ENCODE peak calls at places on chromosome 5, in eight cellular contexts. P is HCT116; S is GM23338; D is thyroid gland; H is hepatic stellate cell; E is DMS153; L is activated CD4-positive, alpha-beta T cell treated with anti-CD3 and anti-CD28 coated beads, Interleukin-2, amount 10 ng/mL, durations not matched to agents 7 days and 5 days; W is pancreas. F is an unnamed sample.

GRCh38 chr5:35954175-35954574 is 15.8 kb upstream of the CAPSL start:
- DNase-seq in L (peak), H (no peak), S (peak), D (no peak), W (no peak), P (no peak), E (no peak), F (peak)

GRCh38 chr5:65072836-65073620 is 304.3 kb downstream of the CWC27 start:
- DNase-seq in H (no peak), W (no peak), S (no peak), P (no peak), L (no peak), E (no peak), D (no peak), F (no peak)

GRCh38 chr5:179820483-179821297 is at the start of gene SQSTM1:
- DNase-seq in D (peak), S (peak), H (peak), W (peak), P (no peak), L (peak), E (no peak), F (peak)

GRCh38 chr5:115435776-115436712 is 108.5 kb downstream of the FEM1C start:
- DNase-seq in P (no peak), S (no peak), E (no peak), L (no peak), W (no peak), H (no peak), D (no peak), F (no peak)

GRCh38 chr5:141757402-141757801 is 75.4 kb upstream of the ARAP3 start:
- DNase-seq in E (no peak), D (peak), W (peak), P (peak), S (peak), L (no peak), H (peak), F (no peak)

GRCh38 chr5:96699186-96699820 is 37.1 kb downstream of the CAST start:
- DNase-seq in P (no peak), H (no peak), S (peak), W (no peak), D (no peak), L (no peak), E (no peak), F (no peak)

GRCh38 chr5:154274828-154275185 is 84.3 kb downstream of the GALNT10 start:
- DNase-seq in H (no peak), W (no peak), L (no peak), D (no peak), E (no peak), P (no peak), S (no peak), F (no peak)

GRCh38 chr5:102818345-102818744 is 63.2 kb downstream of the PAM start:
- DNase-seq in E (no peak), D (no peak), H (no peak), W (no peak), S (no peak), L (no peak), P (no peak), F (no peak)

GRCh38 chr5:164346785-164347630 is 841.6 kb downstream of the MAT2B start:
- DNase-seq in W (no peak), D (no peak), S (no peak), H (no peak), P (no peak), E (no peak), L (no peak), F (no peak)

GRCh38 chr5:75681125-75681830 is 36.0 kb downstream of the POC5 start:
- DNase-seq in E (no peak), H (no peak), S (peak), P (peak), D (no peak), L (no peak), W (no peak), F (no peak)

GRCh38 chr5:30581198-30581925 is 612.1 kb upstream of the CDH6 start:
- DNase-seq in E (peak), L (no peak), P (no peak), H (no peak), W (no peak), D (no peak), S (peak), F (no peak)

GRCh38 chr5:89954901-89955300 is 454.7 kb downstream of the CETN3 start:
- DNase-seq in D (no peak), L (no peak), E (no peak), S (no peak), W (no peak), H (no peak), P (no peak), F (no peak)

GRCh38 chr5:145347026-145347616 is 488.0 kb downstream of the PRELID2 start:
- DNase-seq in E (no peak), P (peak), W (no peak), H (peak), L (no peak), S (peak), D (no peak), F (no peak)

GRCh38 chr5:179325296-179326031 is 19.8 kb downstream of the ADAMTS2 start:
- DNase-seq in L (no peak), S (no peak), H (no peak), P (no peak), E (no peak), D (no peak), W (peak), F (no peak)

GRCh38 chr5:83711982-83712601 is 8.6 kb downstream of the HAPLN1 start:
- DNase-seq in D (peak), S (peak), W (no peak), L (peak), E (peak), P (no peak), H (no peak), F (peak)

GRCh38 chr5:174084691-174085154 is 39.2 kb downstream of the NSG2 start:
- DNase-seq in P (no peak), E (no peak), L (no peak), S (no peak), H (no peak), D (no peak), W (no peak), F (no peak)

GRCh38 chr5:140141241-140141640 is 15.5 kb downstream of the IGIP start:
- DNase-seq in D (peak), E (no peak), L (no peak), P (no peak), S (no peak), W (no peak), H (no peak), F (no peak)